ENCODE peak calls at places on chromosomes 11 and 22, in five cellular contexts. H, Q, O, W and B are unnamed samples.

GRCh38 chr11:65355013-65355775 is 643 bp downstream of the TIGD3 start:
- DNase-seq in H (no peak), Q (peak; percentile 37), O (peak; percentile 42), W (no peak), B (no peak)

GRCh38 chr11:5690736-5691135 is 1.1 kb downstream of the TRIM22 start:
- DNase-seq in H (no peak), Q (no peak), O (no peak), W (peak; percentile 16), B (no peak)

GRCh38 chr22:38193580-38193979 is 8.2 kb upstream of the MAFF start:
- DNase-seq in H (no peak), Q (no peak), O (no peak), W (no peak), B (no peak)

GRCh38 chr11:304915-305833 is 2.4 kb upstream of the IFITM2 start:
- DNase-seq in H (no peak), Q (no peak), O (no peak), W (peak; percentile 67), B (no peak)

GRCh38 chr22:47920380-47920959 is 1158.0 kb downstream of the TBC1D22A start:
- DNase-seq in H (no peak), Q (no peak), O (no peak), W (no peak), B (no peak)

GRCh38 chr11:112024778-112025678 is at the start of gene DLAT:
- DNase-seq in H (peak; percentile 54), Q (peak; percentile 74), O (peak; percentile 95), W (peak; percentile 32), B (peak; percentile 84)

GRCh38 chr11:88414981-88415391 is 77.5 kb upstream of the CTSC start:
- DNase-seq in H (no peak), Q (no peak), O (no peak), W (no peak), B (no peak)

GRCh38 chr11:59510917-59511589 is at the start of gene OR4D9:
- DNase-seq in H (no peak), Q (no peak), O (no peak), W (no peak), B (no peak)

GRCh38 chr11:45264839-45265515 is 21.2 kb downstream of the SYT13 start:
- DNase-seq in H (no peak), Q (no peak), O (no peak), W (no peak), B (no peak)

GRCh38 chr22:48218889-48219420 is 1456.5 kb downstream of the TBC1D22A start:
- DNase-seq in H (no peak), Q (no peak), O (no peak), W (no peak), B (no peak)

GRCh38 chr22:42171946-42172345 is 41.3 kb upstream of the CYP2D6 start:
- DNase-seq in H (no peak), Q (no peak), O (peak; percentile 17), W (no peak), B (no peak)

GRCh38 chr11:30983143-30983542 is 386.4 kb downstream of the DCDC1 start:
- DNase-seq in H (no peak), Q (no peak), O (no peak), W (no peak), B (no peak)